ENCODE peak calls at places on chromosomes 4 and X, in five cellular contexts. One of them, this sample, is unnamed.

GRCh38 chr4:137263206-137263605 is 269.1 kb downstream of the PCDH18 start:
- DNase-seq in CD4-positive, alpha-beta T cell: no peak
- DNase-seq in astrocyte of the spinal cord: no peak
- DNase-seq in epithelial cell of esophagus: no peak
- DNase-seq in omental fat pad: no peak
- DNase-seq in this sample: no peak

GRCh38 chr4:51853027-51853682 is 10.2 kb downstream of the DCUN1D4 start:
- DNase-seq in CD4-positive, alpha-beta T cell: no peak
- DNase-seq in astrocyte of the spinal cord: peak; percentile 22
- DNase-seq in epithelial cell of esophagus: no peak
- DNase-seq in omental fat pad: no peak
- DNase-seq in this sample: no peak

GRCh38 chr4:159010563-159011260 is 92.2 kb upstream of the RAPGEF2 start:
- DNase-seq in CD4-positive, alpha-beta T cell: no peak
- DNase-seq in astrocyte of the spinal cord: peak; percentile 77
- DNase-seq in epithelial cell of esophagus: peak; percentile 89
- DNase-seq in omental fat pad: peak; percentile 39
- DNase-seq in this sample: no peak

GRCh38 chr4:128844931-128845330 is 35.4 kb downstream of the JADE1 start:
- DNase-seq in CD4-positive, alpha-beta T cell: no peak
- DNase-seq in astrocyte of the spinal cord: peak; percentile 40
- DNase-seq in epithelial cell of esophagus: no peak
- DNase-seq in omental fat pad: no peak
- DNase-seq in this sample: no peak

GRCh38 chrX:17500145-17500579 is 125.2 kb downstream of the NHS start:
- DNase-seq in CD4-positive, alpha-beta T cell: no peak
- DNase-seq in astrocyte of the spinal cord: peak; percentile 54
- DNase-seq in epithelial cell of esophagus: peak; percentile 59
- DNase-seq in omental fat pad: no peak
- DNase-seq in this sample: no peak

GRCh38 chr4:153156263-153156662 is 48.0 kb upstream of the TRIM2 start:
- DNase-seq in CD4-positive, alpha-beta T cell: peak; percentile 10
- DNase-seq in astrocyte of the spinal cord: no peak
- DNase-seq in epithelial cell of esophagus: no peak
- DNase-seq in omental fat pad: no peak
- DNase-seq in this sample: peak; percentile 28

GRCh38 chr4:59994118-59994517 is 1206.0 kb upstream of the ADGRL3 start:
- DNase-seq in CD4-positive, alpha-beta T cell: no peak
- DNase-seq in astrocyte of the spinal cord: no peak
- DNase-seq in epithelial cell of esophagus: no peak
- DNase-seq in omental fat pad: no peak
- DNase-seq in this sample: no peak

GRCh38 chr4:25827897-25828296 is 34.9 kb downstream of the SEL1L3 start:
- DNase-seq in CD4-positive, alpha-beta T cell: no peak
- DNase-seq in astrocyte of the spinal cord: no peak
- DNase-seq in epithelial cell of esophagus: no peak
- DNase-seq in omental fat pad: no peak
- DNase-seq in this sample: no peak

GRCh38 chr4:81366786-81367185 is 104.9 kb downstream of the RASGEF1B start:
- DNase-seq in CD4-positive, alpha-beta T cell: no peak
- DNase-seq in astrocyte of the spinal cord: no peak
- DNase-seq in epithelial cell of esophagus: no peak
- DNase-seq in omental fat pad: no peak
- DNase-seq in this sample: no peak

GRCh38 chr4:73066928-73067327 is 2.6 kb downstream of the COX18 start:
- DNase-seq in CD4-positive, alpha-beta T cell: no peak
- DNase-seq in astrocyte of the spinal cord: no peak
- DNase-seq in epithelial cell of esophagus: no peak
- DNase-seq in omental fat pad: no peak
- DNase-seq in this sample: no peak

GRCh38 chrX:54540289-54540688 is 10.3 kb downstream of the GNL3L start:
- DNase-seq in CD4-positive, alpha-beta T cell: no peak
- DNase-seq in astrocyte of the spinal cord: peak; percentile 55
- DNase-seq in epithelial cell of esophagus: no peak
- DNase-seq in omental fat pad: no peak
- DNase-seq in this sample: no peak

GRCh38 chrX:69136546-69137331 is 28.5 kb downstream of the PJA1 start:
- DNase-seq in CD4-positive, alpha-beta T cell: no peak
- DNase-seq in astrocyte of the spinal cord: peak; percentile 5
- DNase-seq in epithelial cell of esophagus: no peak
- DNase-seq in omental fat pad: no peak
- DNase-seq in this sample: peak; percentile 75

GRCh38 chr4:149077142-149077541 is 634.9 kb upstream of the NR3C2 start:
- DNase-seq in CD4-positive, alpha-beta T cell: no peak
- DNase-seq in astrocyte of the spinal cord: no peak
- DNase-seq in epithelial cell of esophagus: no peak
- DNase-seq in omental fat pad: no peak
- DNase-seq in this sample: no peak

GRCh38 chrX:21947671-21948070 is 7.2 kb downstream of the SMS start:
- DNase-seq in CD4-positive, alpha-beta T cell: no peak
- DNase-seq in astrocyte of the spinal cord: no peak
- DNase-seq in epithelial cell of esophagus: no peak
- DNase-seq in omental fat pad: no peak
- DNase-seq in this sample: no peak

GRCh38 chr4:14130551-14130950 is 503.0 kb upstream of the BOD1L1 start:
- DNase-seq in CD4-positive, alpha-beta T cell: no peak
- DNase-seq in astrocyte of the spinal cord: no peak
- DNase-seq in epithelial cell of esophagus: no peak
- DNase-seq in omental fat pad: no peak
- DNase-seq in this sample: no peak

GRCh38 chr4:71261633-71262121 is 77.1 kb upstream of the SLC4A4 start:
- DNase-seq in CD4-positive, alpha-beta T cell: no peak
- DNase-seq in astrocyte of the spinal cord: no peak
- DNase-seq in epithelial cell of esophagus: no peak
- DNase-seq in omental fat pad: no peak
- DNase-seq in this sample: no peak

GRCh38 chrX:135425566-135425965 is 3.8 kb downstream of the SMIM10L2A start:
- DNase-seq in CD4-positive, alpha-beta T cell: no peak
- DNase-seq in astrocyte of the spinal cord: no peak
- DNase-seq in epithelial cell of esophagus: no peak
- DNase-seq in omental fat pad: no peak
- DNase-seq in this sample: no peak

GRCh38 chr4:94548571-94548970 is 96.8 kb downstream of the PDLIM5 start:
- DNase-seq in CD4-positive, alpha-beta T cell: no peak
- DNase-seq in astrocyte of the spinal cord: peak; percentile 83
- DNase-seq in epithelial cell of esophagus: peak; percentile 94
- DNase-seq in omental fat pad: no peak
- DNase-seq in this sample: no peak

GRCh38 chrX:154599531-154599930 is 14.6 kb downstream of the CTAG1A start:
- DNase-seq in CD4-positive, alpha-beta T cell: no peak
- DNase-seq in astrocyte of the spinal cord: no peak
- DNase-seq in epithelial cell of esophagus: no peak
- DNase-seq in omental fat pad: no peak
- DNase-seq in this sample: no peak

GRCh38 chrX:155997436-155997835 is at the start of gene IL9R:
- DNase-seq in CD4-positive, alpha-beta T cell: peak; percentile 22
- DNase-seq in astrocyte of the spinal cord: no peak
- DNase-seq in epithelial cell of esophagus: no peak
- DNase-seq in omental fat pad: no peak
- DNase-seq in this sample: no peak

GRCh38 chrX:30597258-30598012 is 19.9 kb upstream of the TASL start:
- DNase-seq in CD4-positive, alpha-beta T cell: no peak
- DNase-seq in astrocyte of the spinal cord: no peak
- DNase-seq in epithelial cell of esophagus: no peak
- DNase-seq in omental fat pad: no peak
- DNase-seq in this sample: no peak

GRCh38 chrX:30589146-30589888 is 11.8 kb upstream of the TASL start:
- DNase-seq in CD4-positive, alpha-beta T cell: no peak
- DNase-seq in astrocyte of the spinal cord: no peak
- DNase-seq in epithelial cell of esophagus: no peak
- DNase-seq in omental fat pad: no peak
- DNase-seq in this sample: no peak

GRCh38 chrX:30592846-30593245 is 15.3 kb upstream of the TASL start:
- DNase-seq in CD4-positive, alpha-beta T cell: no peak
- DNase-seq in astrocyte of the spinal cord: no peak
- DNase-seq in epithelial cell of esophagus: no peak
- DNase-seq in omental fat pad: no peak
- DNase-seq in this sample: no peak

GRCh38 chrX:30590368-30590767 is 12.8 kb upstream of the TASL start:
- DNase-seq in CD4-positive, alpha-beta T cell: no peak
- DNase-seq in astrocyte of the spinal cord: no peak
- DNase-seq in epithelial cell of esophagus: no peak
- DNase-seq in omental fat pad: no peak
- DNase-seq in this sample: no peak

DNA sequence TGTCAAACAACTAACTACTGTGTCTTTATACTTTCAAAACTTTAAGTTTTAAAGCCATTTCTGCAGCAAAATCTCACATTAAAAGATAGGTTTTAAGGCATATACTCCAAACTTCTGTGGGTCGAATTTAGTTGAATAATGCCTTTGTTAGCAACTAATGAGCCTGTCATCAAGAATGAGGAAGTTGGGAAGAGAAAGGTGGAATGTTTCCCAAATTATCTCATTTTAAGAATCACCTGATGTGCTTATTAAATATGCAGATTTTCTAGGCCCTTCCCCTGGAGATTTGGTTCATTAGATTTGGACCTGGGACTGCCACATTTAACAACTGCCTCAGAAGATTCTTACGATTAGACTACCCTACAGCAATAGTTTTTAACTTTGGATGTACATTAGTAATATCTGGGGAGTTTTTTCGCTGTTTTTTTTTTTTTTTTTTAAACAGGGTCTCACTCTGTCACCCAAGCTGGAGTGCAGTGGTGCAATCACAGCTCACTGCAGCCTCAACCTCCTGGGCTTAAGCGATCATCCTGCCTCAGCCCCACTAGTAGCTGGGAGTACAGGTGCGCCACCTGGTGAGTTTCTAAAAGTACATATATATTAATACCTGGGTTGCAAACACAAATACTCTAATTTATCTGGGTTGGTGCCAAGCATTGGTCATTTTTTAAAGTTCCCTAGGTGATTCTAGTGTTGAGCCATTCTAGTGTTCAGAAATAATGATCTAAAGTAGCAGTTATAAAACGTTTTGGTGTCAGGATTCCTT is 16.1 kb upstream of the TASL start:
- DNase-seq in CD4-positive, alpha-beta T cell: peak; percentile 20
- DNase-seq in astrocyte of the spinal cord: no peak
- DNase-seq in epithelial cell of esophagus: peak; percentile 55
- DNase-seq in omental fat pad: no peak
- DNase-seq in this sample: no peak
- TF ChIP-seq CTCF in CD4-positive, alpha-beta T cell: peak; percentile 28
- TF ChIP-seq CTCF in astrocyte of the spinal cord: no peak
- TF ChIP-seq CTCF in epithelial cell of esophagus: peak; percentile 11
- TF ChIP-seq CTCF in omental fat pad: no peak
- TF ChIP-seq CTCF in this sample: no peak

GRCh38 chrX:57977992-57978391 is 67.7 kb upstream of the ZXDA start:
- DNase-seq in CD4-positive, alpha-beta T cell: no peak
- DNase-seq in astrocyte of the spinal cord: no peak
- DNase-seq in epithelial cell of esophagus: no peak
- DNase-seq in omental fat pad: no peak
- DNase-seq in this sample: no peak
- TF ChIP-seq CTCF in CD4-positive, alpha-beta T cell: no peak
- TF ChIP-seq CTCF in astrocyte of the spinal cord: no peak
- TF ChIP-seq CTCF in epithelial cell of esophagus: no peak
- TF ChIP-seq CTCF in omental fat pad: no peak
- TF ChIP-seq CTCF in this sample: no peak

DNA sequence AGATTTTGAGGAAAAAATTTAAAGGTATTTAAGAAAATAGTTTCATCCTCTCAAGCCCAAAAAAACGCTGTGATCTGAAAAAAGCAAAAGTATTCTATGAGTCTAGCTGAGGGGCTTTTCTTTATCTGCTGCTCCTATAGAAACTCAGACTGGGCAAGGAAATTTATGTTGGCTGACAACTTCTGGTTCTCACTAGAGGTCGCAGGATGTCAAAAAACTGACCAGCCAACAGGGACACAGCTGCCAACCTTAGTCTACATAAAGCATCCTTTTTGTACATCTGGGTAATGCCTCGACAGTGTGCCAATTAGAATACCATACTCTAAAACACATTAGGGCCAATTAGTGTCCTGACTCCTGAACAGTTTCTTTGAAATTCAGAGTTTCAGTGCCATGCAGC is 8.8 kb upstream of the TLL1 start:
- DNase-seq in CD4-positive, alpha-beta T cell: no peak
- DNase-seq in astrocyte of the spinal cord: no peak
- DNase-seq in epithelial cell of esophagus: no peak
- DNase-seq in omental fat pad: no peak
- DNase-seq in this sample: no peak
- TF ChIP-seq CTCF in CD4-positive, alpha-beta T cell: no peak
- TF ChIP-seq CTCF in astrocyte of the spinal cord: no peak
- TF ChIP-seq CTCF in epithelial cell of esophagus: peak; percentile 10
- TF ChIP-seq CTCF in omental fat pad: no peak
- TF ChIP-seq CTCF in this sample: no peak

DNA sequence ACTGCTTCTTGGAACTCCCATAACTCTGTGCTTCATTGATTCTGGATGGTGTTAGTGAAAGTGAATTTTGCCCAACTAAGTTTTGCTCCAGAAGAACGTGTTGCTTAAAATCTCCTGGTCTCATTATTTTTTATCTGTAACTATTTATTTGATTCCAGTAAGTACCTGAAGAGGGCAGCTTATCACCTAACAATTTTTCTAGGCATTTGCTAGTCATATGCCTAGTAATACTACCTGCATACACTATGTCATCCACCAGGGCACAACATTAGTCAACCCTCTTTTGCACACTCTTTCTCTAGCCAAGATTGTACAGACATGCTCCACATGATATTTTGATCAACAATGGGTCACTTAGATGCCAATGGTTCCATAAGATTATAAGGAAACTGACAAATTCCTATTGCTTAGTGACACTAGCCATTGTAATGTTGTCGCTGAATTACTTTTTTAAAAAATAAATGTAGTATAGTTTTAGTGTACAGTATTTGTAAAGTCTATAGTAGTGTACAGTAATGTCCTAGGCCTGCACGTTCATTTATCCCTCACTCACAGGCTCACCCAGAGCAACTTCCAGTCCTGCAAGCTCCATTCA is 499.9 kb upstream of the AADAT start:
- DNase-seq in CD4-positive, alpha-beta T cell: no peak
- DNase-seq in astrocyte of the spinal cord: peak; percentile 25
- DNase-seq in epithelial cell of esophagus: peak; percentile 79
- DNase-seq in omental fat pad: no peak
- DNase-seq in this sample: no peak
- TF ChIP-seq CTCF in CD4-positive, alpha-beta T cell: no peak
- TF ChIP-seq CTCF in astrocyte of the spinal cord: peak; percentile 15
- TF ChIP-seq CTCF in epithelial cell of esophagus: peak; percentile 59
- TF ChIP-seq CTCF in omental fat pad: no peak
- TF ChIP-seq CTCF in this sample: peak; percentile 44

DNA sequence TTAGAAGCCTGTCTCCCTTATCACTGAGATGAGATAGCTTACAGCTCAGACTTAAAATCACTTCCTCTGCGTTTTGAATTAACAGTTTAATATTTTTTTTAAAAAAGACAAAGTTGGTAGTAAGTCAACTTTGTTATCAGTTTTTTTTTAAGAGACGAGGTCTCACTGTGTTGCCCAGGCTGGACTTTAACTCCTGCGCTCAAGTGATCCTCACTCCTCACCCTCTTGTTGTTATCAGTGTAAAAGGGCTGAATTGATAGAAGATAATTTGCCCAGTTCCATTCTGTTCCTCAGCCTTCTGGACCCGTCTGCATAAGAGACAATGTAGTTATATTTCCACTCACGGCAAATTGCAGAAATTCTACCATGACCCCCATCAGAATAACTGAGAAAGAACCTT is 245.4 kb downstream of the DCTD start:
- DNase-seq in CD4-positive, alpha-beta T cell: no peak
- DNase-seq in astrocyte of the spinal cord: no peak
- DNase-seq in epithelial cell of esophagus: no peak
- DNase-seq in omental fat pad: no peak
- DNase-seq in this sample: no peak
- TF ChIP-seq CTCF in CD4-positive, alpha-beta T cell: no peak
- TF ChIP-seq CTCF in astrocyte of the spinal cord: no peak
- TF ChIP-seq CTCF in epithelial cell of esophagus: no peak
- TF ChIP-seq CTCF in omental fat pad: no peak
- TF ChIP-seq CTCF in this sample: no peak

This sample was measured in nephron progenitor cell.